ENCODE peak calls at places on chromosomes 12 and 14, in five cellular contexts. A is CD4-positive, CD25-positive, alpha-beta regulatory T cell; V is T follicular helper cell; Y is EL; S is caudate nucleus. U is an unnamed sample.

GRCh38 chr12:6821271-6821673 is 349 bp upstream of the GPR162 start:
- DNase-seq in A (no peak), V (no peak), Y (peak; percentile 79), S (peak; percentile 68), U (no peak)

GRCh38 chr12:54006700-54007220 is 2.0 kb upstream of the HOXC8 start:
- DNase-seq in A (no peak), V (no peak), Y (no peak), S (no peak), U (no peak)

GRCh38 chr12:27534060-27534764 is 10.2 kb downstream of the PPFIBP1 start:
- DNase-seq in A (no peak), V (no peak), Y (no peak), S (no peak), U (no peak)

GRCh38 chr12:6140646-6141045 is 16.2 kb upstream of the VWF start:
- DNase-seq in A (no peak), V (no peak), Y (no peak), S (no peak), U (no peak)

GRCh38 chr12:13745100-13745678 is 236.2 kb downstream of the GRIN2B start:
- DNase-seq in A (no peak), V (no peak), Y (no peak), S (no peak), U (no peak)

GRCh38 chr12:10288989-10289388 is 18.7 kb upstream of the KLRD1 start:
- DNase-seq in A (no peak), V (no peak), Y (no peak), S (no peak), U (no peak)

GRCh38 chr12:981176-981828 is 9.7 kb upstream of the ERC1 start:
- DNase-seq in A (no peak), V (no peak), Y (peak; percentile 22), S (no peak), U (no peak)

GRCh38 chr14:66078031-66078430 is 408.1 kb upstream of the CCDC196 start:
- DNase-seq in A (no peak), V (no peak), Y (no peak), S (no peak), U (no peak)

GRCh38 chr14:103880334-103880985 is 33.1 kb upstream of the PPP1R13B start:
- DNase-seq in A (no peak), V (no peak), Y (peak; percentile 77), S (peak; percentile 31), U (peak; percentile 11)

GRCh38 chr12:69254857-69255256 is 15.5 kb downstream of the CPSF6 start:
- DNase-seq in A (no peak), V (no peak), Y (no peak), S (no peak), U (no peak)

GRCh38 chr12:132545183-132545953 is 55.4 kb downstream of the FBRSL1 start:
- DNase-seq in A (no peak), V (no peak), Y (no peak), S (no peak), U (no peak)

GRCh38 chr12:82314406-82314892 is 43.7 kb downstream of the CCDC59 start:
- DNase-seq in A (no peak), V (no peak), Y (no peak), S (no peak), U (no peak)

GRCh38 chr14:73168691-73169090 is 32.4 kb downstream of the PSEN1 start:
- DNase-seq in A (no peak), V (no peak), Y (no peak), S (no peak), U (no peak)

GRCh38 chr14:22375321-22375930 is 213.6 kb downstream of the DAD1 start:
- DNase-seq in A (no peak), V (no peak), Y (peak; percentile 27), S (no peak), U (no peak)

GRCh38 chr14:66070542-66071319 is 415.4 kb upstream of the CCDC196 start:
- DNase-seq in A (peak; percentile 42), V (peak; percentile 54), Y (peak; percentile 29), S (no peak), U (peak; percentile 67)

GRCh38 chr14:75418779-75419768 is 8.7 kb upstream of the JDP2 start:
- DNase-seq in A (no peak), V (no peak), Y (no peak), S (no peak), U (no peak)

GRCh38 chr14:32303865-32304264 is 25.2 kb upstream of the AKAP6 start:
- DNase-seq in A (no peak), V (no peak), Y (no peak), S (no peak), U (no peak)

GRCh38 chr14:75450381-75451276 is 22.8 kb downstream of the JDP2 start:
- DNase-seq in A (no peak), V (no peak), Y (peak; percentile 22), S (peak; percentile 41), U (no peak)

GRCh38 chr12:19130224-19131019 is 889 bp downstream of the PLEKHA5 start:
- DNase-seq in A (no peak), V (no peak), Y (peak; percentile 38), S (peak; percentile 50), U (peak; percentile 6)

GRCh38 chr14:67951529-67952120 is 132.0 kb downstream of the RAD51B start:
- DNase-seq in A (no peak), V (no peak), Y (peak; percentile 37), S (no peak), U (no peak)

GRCh38 chr12:103175625-103176024 is 218.2 kb downstream of the ASCL1 start:
- DNase-seq in A (no peak), V (no peak), Y (no peak), S (no peak), U (no peak)

GRCh38 chr14:92568621-92569479 is 55.3 kb downstream of the RIN3 start:
- DNase-seq in A (peak; percentile 19), V (no peak), Y (no peak), S (no peak), U (no peak)

GRCh38 chr12:22459872-22460490 is 84.4 kb downstream of the C2CD5 start:
- DNase-seq in A (no peak), V (no peak), Y (peak; percentile 45), S (no peak), U (no peak)

GRCh38 chr12:98424726-98425401 is 90.5 kb upstream of the TMPO start:
- DNase-seq in A (peak; percentile 11), V (peak; percentile 30), Y (peak; percentile 74), S (no peak), U (peak; percentile 53)

GRCh38 chr12:53061404-53062010 is 11.6 kb downstream of the TNS2 start:
- DNase-seq in A (no peak), V (no peak), Y (no peak), S (no peak), U (no peak)